ENCODE peak calls at places on chromosomes 1 and 21, in four cellular contexts. A, M, S and V are unnamed samples.

GRCh38 chr21:45981641-45982255 is at the start of gene COL6A1:
- DNase-seq in A (peak; percentile 85), M (no peak), S (no peak), V (no peak)

GRCh38 chr1:157140068-157140588 is 1.9 kb upstream of the ETV3 start:
- DNase-seq in A (no peak), M (no peak), S (no peak), V (no peak)

GRCh38 chr1:191174298-191174697 is 696.6 kb upstream of the BRINP3 start:
- DNase-seq in A (no peak), M (no peak), S (peak; percentile 58), V (no peak)

GRCh38 chr21:34100789-34101188 is 27.4 kb downstream of the MRPS6 start:
- DNase-seq in A (no peak), M (no peak), S (no peak), V (no peak)

GRCh38 chr1:78627321-78627720 is 7.1 kb downstream of the IFI44L start:
- DNase-seq in A (no peak), M (no peak), S (no peak), V (no peak)

GRCh38 chr1:31648633-31649032 is 4.0 kb upstream of the PEF1 start:
- DNase-seq in A (no peak), M (no peak), S (no peak), V (no peak)

GRCh38 chr1:2413495-2414296 is 1.3 kb upstream of the PEX10 start:
- DNase-seq in A (no peak), M (peak; percentile 66), S (no peak), V (no peak)

GRCh38 chr1:182952677-182953444 is at the start of gene SHCBP1L:
- DNase-seq in A (no peak), M (no peak), S (no peak), V (no peak)

GRCh38 chr1:15949453-15950245 is 26.3 kb downstream of the ZBTB17 start:
- DNase-seq in A (peak; percentile 91), M (peak; percentile 37), S (peak; percentile 71), V (no peak)

GRCh38 chr1:231958448-231958847 is 331.9 kb downstream of the DISC1 start:
- DNase-seq in A (no peak), M (no peak), S (no peak), V (no peak)

GRCh38 chr1:155254714-155255242 is 505 bp downstream of the ENTREP3 start:
- DNase-seq in A (no peak), M (no peak), S (no peak), V (peak; percentile 50)

GRCh38 chr1:18564661-18565060 is 66.0 kb upstream of the PAX7 start:
- DNase-seq in A (no peak), M (no peak), S (no peak), V (no peak)

GRCh38 chr1:220094016-220094911 is at the start of gene IARS2:
- DNase-seq in A (peak; percentile 98), M (peak; percentile 80), S (peak; percentile 42), V (peak; percentile 73)

GRCh38 chr1:66313446-66313845 is 220.5 kb upstream of the SGIP1 start:
- DNase-seq in A (no peak), M (no peak), S (no peak), V (no peak)

GRCh38 chr21:41598561-41599511 is 90.9 kb upstream of the TMPRSS2 start:
- DNase-seq in A (no peak), M (no peak), S (no peak), V (no peak)

GRCh38 chr1:87330201-87330953 is 1.7 kb downstream of the LMO4 start:
- DNase-seq in A (peak; percentile 43), M (no peak), S (no peak), V (peak; percentile 56)
- TF ChIP-seq CREB1 in A (no peak), M (no peak), S (no peak), V (no peak)

GRCh38 chr1:95027046-95027445 is 45.7 kb downstream of the ALG14 start:
- DNase-seq in A (no peak), M (no peak), S (no peak), V (no peak)
- TF ChIP-seq ATF3 in A (no peak), M (no peak), S (no peak), V (no peak)

GRCh38 chr1:180911640-180912161 is 996 bp upstream of the KIAA1614 start:
- DNase-seq in A (no peak), M (no peak), S (no peak), V (no peak)
- TF ChIP-seq CBX5 in A (no peak), M (no peak), S (no peak), V (no peak)

DNA sequence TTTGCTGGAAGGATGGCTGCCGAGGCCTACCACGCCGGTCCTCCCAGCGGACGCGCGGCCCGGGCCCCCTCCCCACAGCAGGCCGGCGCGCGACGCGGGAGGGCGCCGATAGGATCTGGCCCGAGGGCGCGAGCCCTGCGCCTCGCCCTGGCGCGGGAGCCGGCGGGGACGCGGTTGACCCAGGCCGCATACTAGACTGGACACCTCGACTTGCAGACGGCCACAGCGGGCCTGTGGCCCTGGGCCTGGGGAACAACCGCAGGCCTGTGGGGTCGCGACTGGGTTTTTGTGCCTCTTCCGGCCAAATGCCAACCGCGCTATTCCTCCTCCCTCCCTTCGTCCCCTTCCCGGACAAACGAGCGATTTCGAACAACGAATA is 2.5 kb downstream of the NHLH2 start:
- DNase-seq in A (no peak), M (no peak), S (no peak), V (no peak)
- TF ChIP-seq CREB1 in A (no peak), M (no peak), S (no peak), V (no peak)

GRCh38 chr1:117013310-117013850 is 11.8 kb downstream of the CD101 start:
- DNase-seq in A (no peak), M (no peak), S (no peak), V (no peak)

GRCh38 chr1:117011334-117011733 is 9.8 kb downstream of the CD101 start:
- DNase-seq in A (no peak), M (no peak), S (no peak), V (no peak)

GRCh38 chr1:117015701-117016100 is 14.1 kb downstream of the CD101 start:
- DNase-seq in A (no peak), M (no peak), S (no peak), V (no peak)

GRCh38 chr1:117017062-117017461 is 15.5 kb downstream of the CD101 start:
- DNase-seq in A (no peak), M (no peak), S (no peak), V (no peak)

GRCh38 chr1:117014209-117014608 is 12.6 kb downstream of the CD101 start:
- DNase-seq in A (no peak), M (no peak), S (no peak), V (no peak)
- TF ChIP-seq ATF3 in A (no peak), M (no peak), S (no peak), V (no peak)

GRCh38 chr1:12556368-12556930 is 61.6 kb downstream of the DHRS3 start:
- DNase-seq in A (peak; percentile 19), M (no peak), S (no peak), V (no peak)
- TF ChIP-seq CBX5 in A (no peak), M (no peak), S (no peak), V (no peak)

DNA sequence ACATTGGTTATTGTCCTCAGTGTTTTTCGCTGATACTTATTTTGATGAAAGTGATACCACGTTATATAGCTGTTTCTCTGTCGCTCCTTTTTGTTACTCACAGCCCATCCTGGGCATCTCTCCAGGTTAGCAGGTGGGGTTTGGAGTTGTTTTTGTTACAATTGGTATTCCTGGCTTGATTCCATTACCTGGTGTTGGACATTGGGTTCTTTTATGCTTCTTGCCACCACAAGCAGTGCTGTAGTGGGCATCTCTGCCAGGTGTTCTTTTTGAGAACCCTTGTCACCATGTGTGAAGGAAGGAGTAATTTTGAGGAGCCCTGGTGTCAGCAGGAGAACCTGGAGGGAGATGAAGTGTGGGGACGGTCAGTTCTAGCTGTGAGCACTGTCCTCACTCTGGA is 47.5 kb upstream of the PWP2 start:
- DNase-seq in A (no peak), M (no peak), S (no peak), V (no peak)
- TF ChIP-seq CREB1 in A (no peak), M (no peak), S (no peak), V (no peak)

DNA sequence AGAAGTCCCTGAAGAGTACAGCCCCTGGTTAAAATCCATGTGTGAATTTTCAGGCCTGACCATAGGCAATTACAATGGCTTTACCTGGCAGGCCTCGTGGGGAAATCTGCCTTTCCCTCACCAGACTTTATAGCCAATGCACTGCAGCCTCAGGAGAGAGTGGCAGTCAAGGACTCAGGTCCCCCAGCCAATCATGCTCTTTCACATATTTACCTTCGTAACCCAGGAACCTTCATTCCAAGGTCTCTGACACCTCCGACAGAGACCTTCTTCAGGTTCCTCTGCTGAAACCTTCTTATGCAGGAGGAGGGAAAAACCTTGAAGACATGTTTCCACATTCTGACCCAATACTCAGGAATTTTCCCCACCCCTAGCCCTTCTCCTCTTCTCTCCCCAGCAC is 118.9 kb downstream of the FASLG start:
- DNase-seq in A (no peak), M (no peak), S (no peak), V (no peak)
- TF ChIP-seq ATF3 in A (no peak), M (no peak), S (no peak), V (no peak)

DNA sequence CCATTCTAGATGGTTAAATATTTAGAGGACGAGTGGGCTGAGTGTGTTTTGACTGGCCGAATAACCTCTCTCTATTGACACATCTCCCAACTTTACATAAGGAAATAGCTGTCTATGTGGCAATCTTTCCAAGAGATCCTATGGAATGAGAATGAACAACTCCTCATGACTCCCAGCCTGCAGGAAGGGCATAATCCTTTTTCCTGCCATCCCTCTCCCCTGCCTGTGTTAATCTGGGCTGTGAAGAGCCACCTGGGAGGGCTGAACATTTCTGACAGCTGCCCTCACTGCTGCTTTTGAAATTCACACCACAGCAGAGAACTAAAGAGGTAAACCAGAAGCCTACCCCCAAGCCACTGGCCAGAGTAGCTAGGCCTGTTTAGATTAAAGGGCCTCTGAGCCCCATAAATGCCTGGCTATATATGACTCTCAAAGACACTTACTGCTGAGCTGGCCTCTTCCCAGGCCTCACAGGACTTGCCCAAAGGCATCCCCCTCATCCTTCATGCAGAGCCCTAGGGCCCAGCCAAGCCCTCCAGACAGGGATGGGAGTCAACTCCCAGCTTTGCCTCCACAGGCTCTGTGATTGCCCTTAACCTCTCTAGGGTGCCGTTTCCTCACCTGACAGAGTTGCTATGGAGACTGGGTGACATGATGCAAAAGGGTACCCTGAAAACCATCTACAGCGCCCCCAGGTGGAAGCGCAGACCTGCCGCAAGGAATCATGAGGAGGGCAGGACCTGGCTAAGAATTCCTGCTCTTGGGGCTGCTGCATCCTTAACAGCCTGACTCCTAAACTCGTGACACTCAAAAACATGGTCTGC is 42.0 kb upstream of the LDLRAP1 start:
- DNase-seq in A (no peak), M (peak; percentile 81), S (no peak), V (peak; percentile 57)
- TF ChIP-seq CBX5 in A (no peak), M (no peak), S (no peak), V (no peak)